ENCODE peak calls at places on chromosome 19, in four cellular contexts. Z is testis, P is hippocampal formation, R is T follicular helper cell. S is an unnamed sample.

GRCh38 chr19:17576758-17577532 is 21.5 kb downstream of the COLGALT1 start:
- DNase-seq in Z (peak), P (no peak), R (no peak), S (no peak)

GRCh38 chr19:42080764-42081375 is 4.9 kb downstream of the ZNF574 start:
- DNase-seq in Z (no peak), P (no peak), R (no peak), S (no peak)

GRCh38 chr19:4288091-4288777 is 9.2 kb downstream of the SHD start:
- DNase-seq in Z (no peak), P (no peak), R (no peak), S (no peak)

GRCh38 chr19:28482221-28482620 is 730.7 kb downstream of the UQCRFS1 start:
- DNase-seq in Z (no peak), P (no peak), R (no peak), S (no peak)

GRCh38 chr19:41934849-41935374 is 6.7 kb upstream of the ERFL start:
- DNase-seq in Z (peak), P (peak), R (peak), S (peak)

GRCh38 chr19:39497850-39498261 is 891 bp upstream of the DLL3 start:
- DNase-seq in Z (peak), P (peak), R (no peak), S (no peak)

GRCh38 chr19:40365613-40366401 is 17.3 kb downstream of the PLD3 start:
- DNase-seq in Z (peak), P (no peak), R (no peak), S (peak)

GRCh38 chr19:5035817-5036732 is 67.2 kb downstream of the KDM4B start:
- DNase-seq in Z (peak), P (peak), R (no peak), S (no peak)

GRCh38 chr19:812819-813358 is 8.9 kb downstream of the PLPPR3 start:
- DNase-seq in Z (no peak), P (no peak), R (no peak), S (no peak)

GRCh38 chr19:28727133-28727834 is 485.7 kb downstream of the UQCRFS1 start:
- DNase-seq in Z (peak), P (no peak), R (no peak), S (no peak)

GRCh38 chr19:53010494-53010893 is 3.2 kb upstream of the ERVV-1 start:
- DNase-seq in Z (no peak), P (no peak), R (no peak), S (no peak)

GRCh38 chr19:13839938-13840750 is 36.8 kb upstream of the NANOS3 start:
- DNase-seq in Z (no peak), P (no peak), R (no peak), S (no peak)

GRCh38 chr19:37551123-37551993 is 43.2 kb downstream of the ZNF571 start:
- DNase-seq in Z (peak), P (no peak), R (peak), S (peak)

GRCh38 chr19:12567951-12568350 is 16.7 kb upstream of the ZNF564 start:
- DNase-seq in Z (no peak), P (no peak), R (no peak), S (no peak)

GRCh38 chr19:51125421-51126075 is 842 bp downstream of the SIGLEC9 start:
- DNase-seq in Z (no peak), P (no peak), R (no peak), S (no peak)

GRCh38 chr19:37654118-37654517 is 1.1 kb downstream of the ZFP30 start:
- DNase-seq in Z (no peak), P (no peak), R (no peak), S (no peak)

GRCh38 chr19:18373892-18374629 is 11.9 kb upstream of the GDF15 start:
- DNase-seq in Z (peak), P (peak), R (no peak), S (no peak)

GRCh38 chr19:55082023-55082851 is 6.6 kb downstream of the EPS8L1 start:
- DNase-seq in Z (peak), P (no peak), R (no peak), S (no peak)

GRCh38 chr19:5107432-5108122 is 138.7 kb downstream of the KDM4B start:
- DNase-seq in Z (no peak), P (no peak), R (no peak), S (no peak)

GRCh38 chr19:639251-640155 is at the start of gene FGF22:
- DNase-seq in Z (peak), P (peak), R (peak), S (peak)

GRCh38 chr19:18306903-18307681 is 15.8 kb downstream of the LSM4 start:
- DNase-seq in Z (no peak), P (peak), R (peak), S (no peak)

GRCh38 chr19:18385675-18386542 is at the start of gene GDF15:
- DNase-seq in Z (peak), P (no peak), R (no peak), S (no peak)

GRCh38 chr19:38409631-38410133 is 6.8 kb downstream of the FAM98C start:
- DNase-seq in Z (no peak), P (no peak), R (no peak), S (no peak)